ENCODE peak calls at places on chromosome 9, in five cellular contexts. A is KG1, M is GM23338, V is left lobe of liver, D is AG20443. B is an unnamed sample.

GRCh38 chr9:5624655-5625054 is 4.3 kb upstream of the RIC1 start:
- DNase-seq in V (no peak), A (no peak), D (no peak), M (no peak), B (no peak)

GRCh38 chr9:133403766-133404439 is 13.9 kb downstream of the REXO4 start:
- DNase-seq in D (peak), A (no peak), M (peak), V (peak), B (no peak)

GRCh38 chr9:130627896-130628792 is 36.2 kb upstream of the PRDM12 start:
- DNase-seq in M (no peak), V (no peak), D (no peak), A (no peak), B (no peak)

GRCh38 chr9:93959739-93960154 is 4.6 kb upstream of the BARX1 start:
- DNase-seq in D (no peak), M (no peak), V (no peak), A (no peak), B (no peak)

GRCh38 chr9:129897263-129897662 is 62.0 kb downstream of the USP20 start:
- DNase-seq in V (no peak), M (no peak), A (no peak), D (no peak), B (no peak)

GRCh38 chr9:132879443-132880310 is 979 bp downstream of the SPACA9 start:
- DNase-seq in M (no peak), V (no peak), A (no peak), D (no peak), B (no peak)

GRCh38 chr9:100601216-100601615 is 23.3 kb downstream of the CAVIN4 start:
- DNase-seq in V (no peak), M (peak), A (no peak), D (peak), B (no peak)

GRCh38 chr9:104776787-104777186 is 12.9 kb downstream of the NIPSNAP3B start:
- DNase-seq in V (no peak), M (no peak), D (peak), A (no peak), B (no peak)

GRCh38 chr9:77016111-77016525 is 3.3 kb upstream of the FOXB2 start:
- DNase-seq in V (no peak), A (no peak), D (no peak), M (peak), B (no peak)

GRCh38 chr9:136170291-136170901 is 34.5 kb downstream of the LHX3 start:
- DNase-seq in V (no peak), M (peak), A (no peak), D (peak), B (no peak)

GRCh38 chr9:3179716-3180115 is 335.8 kb upstream of the PUM3 start:
- DNase-seq in D (no peak), A (no peak), V (no peak), M (no peak), B (no peak)

GRCh38 chr9:123686131-123686848 is 243.6 kb downstream of the DENND1A start:
- DNase-seq in D (no peak), V (no peak), A (no peak), M (no peak), B (no peak)

GRCh38 chr9:35859995-35860348 is 10.2 kb downstream of the OR13J1 start:
- DNase-seq in A (no peak), M (no peak), V (no peak), D (no peak), B (no peak)

GRCh38 chr9:94717656-94718225 is 8.8 kb upstream of the AOPEP start:
- DNase-seq in V (no peak), D (peak), M (no peak), A (no peak), B (no peak)

GRCh38 chr9:136545065-136545965 is 533 bp downstream of the NOTCH1 start:
- DNase-seq in D (peak), M (no peak), A (no peak), V (no peak), B (no peak)

GRCh38 chr9:117073539-117074336 is 341.1 kb downstream of the ASTN2 start:
- DNase-seq in D (peak), M (peak), V (no peak), A (no peak), B (no peak)

GRCh38 chr9:81664638-81665513 is 24.5 kb downstream of the TLE1 start:
- DNase-seq in A (no peak), M (no peak), V (no peak), D (no peak), B (no peak)

GRCh38 chr9:27107241-27107640 is 1.8 kb upstream of the TEK start:
- DNase-seq in A (no peak), D (no peak), M (no peak), V (no peak), B (no peak)

GRCh38 chr9:88829276-88829675 is 162.0 kb upstream of the S1PR3 start:
- DNase-seq in M (no peak), D (no peak), A (no peak), V (no peak), B (no peak)

GRCh38 chr9:95349109-95350038 is 31.9 kb upstream of the FANCC start:
- DNase-seq in V (no peak), M (peak), A (no peak), D (peak), B (no peak)

GRCh38 chr9:136541709-136542108 is 4.1 kb downstream of the NOTCH1 start:
- DNase-seq in M (no peak), D (no peak), A (no peak), V (no peak), B (no peak)

GRCh38 chr9:100428871-100429654 is 2.1 kb downstream of the MSANTD3 start:
- DNase-seq in V (no peak), D (peak), M (no peak), A (no peak), B (no peak)

GRCh38 chr9:115850548-115851304 is 302.9 kb upstream of the PAPPA start:
- DNase-seq in A (no peak), M (no peak), V (no peak), D (peak), B (no peak)

GRCh38 chr9:97842960-97843359 is 10.1 kb upstream of the FOXE1 start:
- DNase-seq in A (no peak), D (no peak), V (no peak), M (no peak), B (no peak)

GRCh38 chr9:75432386-75432785 is 344.1 kb downstream of the OSTF1 start:
- DNase-seq in M (no peak), A (no peak), V (no peak), D (no peak), B (no peak)

GRCh38 chr9:134442486-134443168 is 116.4 kb downstream of the RXRA start:
- DNase-seq in A (no peak), D (peak), M (no peak), V (peak), B (no peak)

GRCh38 chr9:128293091-128293490 is 17.0 kb downstream of the SWI5 start:
- DNase-seq in D (no peak), V (no peak), M (no peak), A (no peak), B (no peak)

B was measured in chondrocyte.